ENCODE peak calls at places on chromosomes 4 and X, in five cellular contexts. X is HCT116, M is hepatocyte, F is SK-N-SH, O is MM.1S. J is an unnamed sample.

GRCh38 chr4:97720869-97721432 is 422.3 kb downstream of the STPG2 start:
- DNase-seq in X (peak; percentile 54), M (peak; percentile 28), F (peak; percentile 46), O (peak; percentile 15), J (no peak)

GRCh38 chr4:26171953-26172352 is 148.9 kb upstream of the RBPJ start:
- DNase-seq in X (no peak), M (peak; percentile 62), F (no peak), O (no peak), J (no peak)

GRCh38 chrX:48835524-48836329 is at the start of gene PCSK1N:
- DNase-seq in X (no peak), M (peak; percentile 62), F (peak; percentile 94), O (no peak), J (no peak)

GRCh38 chrX:130110379-130111219 is at the start of gene ELF4:
- DNase-seq in X (no peak), M (peak; percentile 77), F (peak; percentile 85), O (peak; percentile 55), J (peak; percentile 64)

GRCh38 chr4:6942238-6942800 is 32.7 kb downstream of the TBC1D14 start:
- DNase-seq in X (peak; percentile 32), M (peak; percentile 87), F (no peak), O (peak; percentile 86), J (peak; percentile 54)

GRCh38 chr4:86302242-86302641 is 57.6 kb downstream of the MAPK10 start:
- DNase-seq in X (no peak), M (peak; percentile 44), F (peak; percentile 36), O (no peak), J (no peak)

GRCh38 chrX:117768861-117769604 is 347.6 kb downstream of the KLHL13 start:
- DNase-seq in X (no peak), M (no peak), F (no peak), O (no peak), J (no peak)

GRCh38 chrX:107710617-107711391 is 64.8 kb downstream of the TSC22D3 start:
- DNase-seq in X (peak; percentile 33), M (peak; percentile 94), F (no peak), O (peak; percentile 86), J (peak; percentile 73)

GRCh38 chrX:134836497-134836968 is 154.3 kb upstream of the SMIM10 start:
- DNase-seq in X (peak; percentile 79), M (no peak), F (no peak), O (no peak), J (no peak)

GRCh38 chr4:3375688-3376087 is 66.1 kb upstream of the HGFAC start:
- DNase-seq in X (no peak), M (no peak), F (peak; percentile 26), O (no peak), J (no peak)

GRCh38 chr4:186953601-186954260 is 230.1 kb upstream of the FAT1 start:
- DNase-seq in X (no peak), M (no peak), F (no peak), O (no peak), J (no peak)

GRCh38 chr4:7285244-7286122 is 93.1 kb downstream of the SORCS2 start:
- DNase-seq in X (no peak), M (no peak), F (no peak), O (no peak), J (no peak)

GRCh38 chr4:1194028-1194900 is 21.9 kb upstream of the SPON2 start:
- DNase-seq in X (no peak), M (peak; percentile 36), F (peak; percentile 87), O (no peak), J (no peak)

GRCh38 chr4:71472946-71473345 is 134.1 kb downstream of the SLC4A4 start:
- DNase-seq in X (no peak), M (no peak), F (no peak), O (no peak), J (no peak)

GRCh38 chrX:68652327-68652930 is 5.0 kb downstream of the STARD8 start:
- DNase-seq in X (no peak), M (no peak), F (peak; percentile 29), O (no peak), J (no peak)

GRCh38 chrX:39900788-39901170 is 197.0 kb downstream of the BCOR start:
- DNase-seq in X (no peak), M (no peak), F (peak; percentile 71), O (no peak), J (no peak)

GRCh38 chrX:33543757-33544156 is 332.4 kb upstream of the DMD start:
- DNase-seq in X (no peak), M (no peak), F (no peak), O (no peak), J (no peak)

GRCh38 chr4:183722738-183723560 is 63.9 kb downstream of the TRAPPC11 start:
- DNase-seq in X (no peak), M (peak; percentile 77), F (peak; percentile 85), O (peak; percentile 98), J (no peak)

GRCh38 chr4:85964298-85964697 is 395.6 kb downstream of the MAPK10 start:
- DNase-seq in X (no peak), M (no peak), F (no peak), O (no peak), J (no peak)

GRCh38 chr4:90970021-90970420 is 842.8 kb downstream of the CCSER1 start:
- DNase-seq in X (no peak), M (no peak), F (no peak), O (no peak), J (no peak)

GRCh38 chr4:162770761-162771490 is 395.8 kb downstream of the NAF1 start:
- DNase-seq in X (no peak), M (no peak), F (no peak), O (no peak), J (peak; percentile 1)

GRCh38 chr4:7943211-7943610 is 3.5 kb upstream of the AFAP1 start:
- DNase-seq in X (no peak), M (no peak), F (no peak), O (no peak), J (no peak)

GRCh38 chrX:138775501-138775900 is 64.0 kb upstream of the FGF13 start:
- DNase-seq in X (no peak), M (peak; percentile 28), F (peak; percentile 30), O (peak; percentile 41), J (peak; percentile 7)

GRCh38 chr4:132593717-132594400 is 555.2 kb upstream of the PCDH10 start:
- DNase-seq in X (no peak), M (no peak), F (no peak), O (no peak), J (no peak)
- TF ChIP-seq EZH2phosphoT487 in X (no peak), M (no peak), F (no peak), O (no peak), J (no peak)

GRCh38 chr4:175419120-175419774 is 392.8 kb downstream of the GPM6A start:
- DNase-seq in X (peak; percentile 53), M (peak; percentile 11), F (no peak), O (no peak), J (no peak)

GRCh38 chr4:175424111-175424510 is 388.0 kb downstream of the GPM6A start:
- DNase-seq in X (no peak), M (no peak), F (no peak), O (no peak), J (no peak)

GRCh38 chr4:175418511-175418910 is 393.6 kb downstream of the GPM6A start:
- DNase-seq in X (no peak), M (no peak), F (no peak), O (no peak), J (no peak)

GRCh38 chr4:175422331-175422730 is 389.7 kb downstream of the GPM6A start:
- DNase-seq in X (no peak), M (no peak), F (no peak), O (no peak), J (no peak)

GRCh38 chr4:175421506-175421905 is 390.6 kb downstream of the GPM6A start:
- DNase-seq in X (no peak), M (peak; percentile 45), F (no peak), O (no peak), J (no peak)
- H2AFZ ChIP-seq in X (no peak overlapping the region), M (no peak overlapping the region), F (no peak overlapping the region), O (no peak overlapping the region), J (no peak overlapping the region)

DNA sequence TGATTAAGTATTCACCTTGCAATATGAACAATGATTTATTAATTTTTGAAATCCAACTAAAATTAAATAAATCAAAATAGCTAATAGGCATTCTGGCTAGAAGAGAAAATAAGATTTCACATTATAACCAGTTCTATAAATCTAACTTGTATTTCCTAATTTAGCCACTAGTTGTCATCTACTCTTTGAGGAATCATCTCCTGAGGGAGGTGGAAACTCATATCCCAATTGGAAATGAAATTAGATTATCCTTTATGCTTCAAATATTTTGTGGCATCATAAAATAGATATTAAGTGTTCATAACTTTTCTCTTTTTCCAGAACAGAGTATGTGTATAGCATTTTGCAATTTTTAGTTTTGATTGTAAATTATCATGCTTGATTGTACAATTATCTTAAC is 558.5 kb upstream of the DIAPH2 start:
- DNase-seq in X (no peak), M (no peak), F (no peak), O (no peak), J (no peak)
- TF ChIP-seq CTCF in X (no peak), M (no peak), F (peak; percentile 47), O (no peak), J (peak; percentile 44)

GRCh38 chr4:61274286-61274685 is 74.2 kb downstream of the ADGRL3 start:
- DNase-seq in X (no peak), M (no peak), F (no peak), O (no peak), J (no peak)

GRCh38 chr4:61275214-61275613 is 75.1 kb downstream of the ADGRL3 start:
- DNase-seq in X (no peak), M (no peak), F (no peak), O (peak; percentile 29), J (no peak)

GRCh38 chr4:61276034-61276433 is 75.9 kb downstream of the ADGRL3 start:
- DNase-seq in X (no peak), M (no peak), F (no peak), O (no peak), J (no peak)

GRCh38 chr4:61273237-61273636 is 73.1 kb downstream of the ADGRL3 start:
- DNase-seq in X (no peak), M (peak; percentile 12), F (no peak), O (no peak), J (no peak)

DNA sequence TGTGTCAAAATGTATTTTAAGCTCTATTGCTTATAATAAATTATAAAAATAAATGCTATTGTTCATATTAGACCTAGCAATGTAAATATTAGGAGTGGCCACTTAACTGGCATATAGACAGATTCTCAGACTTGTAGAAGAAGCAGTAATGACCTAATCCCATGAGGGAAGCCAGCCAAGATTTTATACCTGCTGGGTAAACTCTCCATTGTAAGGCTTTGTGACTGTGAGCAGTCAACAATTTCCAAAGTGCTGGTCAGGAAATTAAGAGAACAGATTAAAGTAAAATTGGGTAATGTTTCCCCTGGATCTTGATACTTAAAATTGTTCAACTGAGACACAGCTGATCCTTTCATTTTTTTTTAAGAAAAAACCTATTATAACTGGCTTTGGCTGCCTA is 77.7 kb downstream of the ADGRL3 start:
- DNase-seq in X (no peak), M (no peak), F (no peak), O (no peak), J (no peak)
- TF ChIP-seq EZH2phosphoT487 in X (no peak), M (no peak), F (no peak), O (no peak), J (no peak)

GRCh38 chr4:166501941-166502382 is 628.9 kb downstream of the TLL1 start:
- DNase-seq in X (peak; percentile 39), M (peak; percentile 62), F (peak; percentile 38), O (no peak), J (peak; percentile 1)

GRCh38 chr4:166502660-166503059 is 629.6 kb downstream of the TLL1 start:
- DNase-seq in X (no peak), M (no peak), F (no peak), O (no peak), J (no peak)

GRCh38 chr4:166506051-166506450 is 633.0 kb downstream of the TLL1 start:
- DNase-seq in X (no peak), M (no peak), F (no peak), O (no peak), J (no peak)
- H2AFZ ChIP-seq in X (no peak overlapping the region), M (no peak overlapping the region), F (peak overlapping the region; percentile 45), O (no peak overlapping the region), J (no peak overlapping the region)